ENCODE peak calls at places on chromosomes 4 and X, in four cellular contexts. V, A, I and H are unnamed samples.

GRCh38 chr4:119303587-119304305 is 18.2 kb downstream of the FABP2 start:
- DNase-seq in A (no peak), V (no peak), I (no peak), H (no peak)

GRCh38 chr4:42339935-42340406 is 57.3 kb upstream of the SHISA3 start:
- DNase-seq in V (no peak), I (no peak), A (no peak), H (no peak)

GRCh38 chr4:7055990-7056325 is 11.9 kb downstream of the GRPEL1 start:
- DNase-seq in V (no peak), A (no peak), I (no peak), H (no peak)

GRCh38 chrX:39492495-39493162 is 605.1 kb downstream of the BCOR start:
- DNase-seq in A (no peak), V (no peak), I (peak), H (no peak)

GRCh38 chrX:31126205-31126604 is 54.4 kb upstream of the FTHL17 start:
- DNase-seq in I (no peak), V (no peak), A (no peak), H (no peak)

GRCh38 chr4:152458801-152459302 is 77.0 kb downstream of the FBXW7 start:
- DNase-seq in A (no peak), I (peak), V (peak), H (no peak)

GRCh38 chr4:121765941-121766538 is 1.1 kb upstream of the SMIM43 start:
- DNase-seq in I (no peak), V (no peak), A (no peak), H (no peak)

GRCh38 chr4:165461176-165461835 is 82.5 kb downstream of the CPE start:
- DNase-seq in I (no peak), V (peak), A (no peak), H (no peak)

GRCh38 chr4:119506761-119507160 is 121.8 kb downstream of the PDE5A start:
- DNase-seq in A (no peak), V (no peak), I (no peak), H (no peak)

GRCh38 chrX:14529288-14529989 is at the start of gene GLRA2:
- DNase-seq in I (no peak), V (peak), A (peak), H (no peak)

GRCh38 chrX:86141786-86142185 is 6.5 kb upstream of the DACH2 start:
- DNase-seq in V (no peak), I (no peak), A (no peak), H (no peak)

GRCh38 chr4:119240128-119240527 is 27.6 kb downstream of the USP53 start:
- DNase-seq in V (no peak), I (no peak), A (no peak), H (no peak)

GRCh38 chrX:150036181-150036580 is 97.9 kb upstream of the EOLA2 start:
- DNase-seq in V (peak), I (no peak), A (no peak), H (no peak)

GRCh38 chrX:10608099-10608498 is 12.3 kb downstream of the MID1 start:
- DNase-seq in A (no peak), V (no peak), I (no peak), H (no peak)

GRCh38 chrX:10615931-10616780 is 4.2 kb downstream of the MID1 start:
- DNase-seq in I (no peak), V (no peak), A (peak), H (no peak)

GRCh38 chrX:10607233-10607632 is 13.2 kb downstream of the MID1 start:
- DNase-seq in I (no peak), V (no peak), A (no peak), H (no peak)

GRCh38 chrX:10611441-10612090 is 8.8 kb downstream of the MID1 start:
- DNase-seq in V (no peak), A (no peak), I (no peak), H (no peak)

GRCh38 chrX:10612215-10612614 is 8.2 kb downstream of the MID1 start:
- DNase-seq in I (no peak), V (no peak), A (no peak), H (no peak)
- TF ChIP-seq HDAC6 in I (no peak), V (no peak), A (no peak), H (no peak)

GRCh38 chr4:72110886-72111285 is 79.1 kb downstream of the NPFFR2 start:
- DNase-seq in I (no peak), V (no peak), A (no peak), H (no peak)

GRCh38 chr4:72111863-72112262 is 80.1 kb downstream of the NPFFR2 start:
- DNase-seq in I (no peak), A (no peak), V (no peak), H (no peak)

GRCh38 chr4:72109959-72110497 is 78.2 kb downstream of the NPFFR2 start:
- DNase-seq in I (no peak), V (no peak), A (no peak), H (no peak)

GRCh38 chr4:72109364-72109763 is 77.6 kb downstream of the NPFFR2 start:
- DNase-seq in V (no peak), I (no peak), A (no peak), H (no peak)

GRCh38 chr4:72112514-72113156 is 80.8 kb downstream of the NPFFR2 start:
- DNase-seq in V (peak), I (peak), A (peak), H (no peak)
- TF ChIP-seq HDAC6 in V (no peak), I (no peak), A (no peak), H (no peak)

GRCh38 chr4:153494562-153494961 is 28.4 kb downstream of the TMEM131L start:
- DNase-seq in V (no peak), A (no peak), I (no peak), H (peak)

GRCh38 chr4:153497988-153498967 is 32.1 kb downstream of the TMEM131L start:
- DNase-seq in V (no peak), A (no peak), I (peak), H (peak)

GRCh38 chr4:153495480-153496206 is 29.5 kb downstream of the TMEM131L start:
- DNase-seq in A (no peak), I (no peak), V (no peak), H (peak)

GRCh38 chr4:153499005-153499404 is 32.8 kb downstream of the TMEM131L start:
- DNase-seq in A (no peak), I (no peak), V (no peak), H (peak)

GRCh38 chr4:153497091-153497531 is 31.0 kb downstream of the TMEM131L start:
- DNase-seq in V (peak), A (peak), I (no peak), H (peak)
- TF ChIP-seq HDAC6 in V (no peak), A (no peak), I (no peak), H (no peak)

GRCh38 chr4:66569228-66569627 is 898.9 kb upstream of the EPHA5 start:
- DNase-seq in A (no peak), V (no peak), I (no peak), H (no peak)

GRCh38 chr4:66571145-66571544 is 900.9 kb upstream of the EPHA5 start:
- DNase-seq in I (no peak), V (no peak), A (no peak), H (no peak)

GRCh38 chr4:66574145-66574978 is 904.1 kb upstream of the EPHA5 start:
- DNase-seq in I (no peak), V (no peak), A (no peak), H (no peak)

GRCh38 chr4:66575024-66575696 is 904.9 kb upstream of the EPHA5 start:
- DNase-seq in I (no peak), V (peak), A (no peak), H (no peak)

DNA sequence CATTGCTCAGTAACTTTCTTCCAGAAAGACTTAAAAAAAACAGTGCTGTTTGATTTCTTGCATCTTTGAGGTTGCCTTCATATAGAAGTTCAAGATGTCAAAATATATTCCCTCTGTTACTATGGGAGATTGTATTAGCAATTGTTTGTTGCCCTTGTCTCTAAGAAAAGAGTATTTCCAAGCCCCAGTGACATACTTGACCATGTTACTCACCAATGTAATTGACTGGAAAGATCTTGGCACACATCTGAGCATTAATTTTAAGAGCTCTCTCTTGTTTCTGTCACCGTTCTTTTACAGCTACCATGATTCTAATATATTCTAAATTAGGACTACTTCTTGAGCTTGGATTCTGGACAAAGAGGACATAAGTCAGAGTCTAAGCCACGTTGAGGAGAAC is 902.7 kb upstream of the EPHA5 start:
- DNase-seq in I (no peak), A (no peak), V (no peak), H (no peak)
- TF ChIP-seq HDAC6 in I (no peak), A (no peak), V (no peak), H (no peak)

DNA sequence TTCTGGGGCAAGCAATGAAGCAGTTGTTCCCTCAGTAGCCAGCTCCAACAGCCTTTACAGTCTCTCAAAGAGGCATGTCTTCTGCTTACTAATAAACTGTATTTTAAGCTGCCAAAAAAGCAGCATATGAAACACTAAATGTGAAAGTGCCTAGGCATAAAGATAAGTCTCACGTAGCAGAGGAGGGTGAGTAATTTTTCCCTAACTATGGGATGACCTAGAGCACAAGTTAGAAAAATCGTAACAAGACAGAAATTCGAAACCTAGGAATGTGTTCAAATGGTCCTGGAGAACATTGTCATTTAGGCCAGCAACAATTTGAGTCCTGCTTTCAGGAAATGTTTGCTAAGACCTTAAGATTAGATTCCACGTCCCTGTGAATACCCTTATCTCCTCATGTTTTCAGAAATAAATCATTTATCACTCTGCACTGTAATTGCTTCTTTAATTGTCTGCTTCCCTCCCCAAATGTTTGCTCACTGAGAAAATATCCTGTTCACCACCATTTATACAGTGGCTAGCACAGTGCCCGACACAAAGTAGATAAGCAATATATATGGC is 222.2 kb downstream of the KCNIP4 start:
- DNase-seq in A (no peak), I (no peak), V (no peak), H (no peak)
- TF ChIP-seq HDAC6 in A (no peak), I (no peak), V (no peak), H (no peak)

DNA sequence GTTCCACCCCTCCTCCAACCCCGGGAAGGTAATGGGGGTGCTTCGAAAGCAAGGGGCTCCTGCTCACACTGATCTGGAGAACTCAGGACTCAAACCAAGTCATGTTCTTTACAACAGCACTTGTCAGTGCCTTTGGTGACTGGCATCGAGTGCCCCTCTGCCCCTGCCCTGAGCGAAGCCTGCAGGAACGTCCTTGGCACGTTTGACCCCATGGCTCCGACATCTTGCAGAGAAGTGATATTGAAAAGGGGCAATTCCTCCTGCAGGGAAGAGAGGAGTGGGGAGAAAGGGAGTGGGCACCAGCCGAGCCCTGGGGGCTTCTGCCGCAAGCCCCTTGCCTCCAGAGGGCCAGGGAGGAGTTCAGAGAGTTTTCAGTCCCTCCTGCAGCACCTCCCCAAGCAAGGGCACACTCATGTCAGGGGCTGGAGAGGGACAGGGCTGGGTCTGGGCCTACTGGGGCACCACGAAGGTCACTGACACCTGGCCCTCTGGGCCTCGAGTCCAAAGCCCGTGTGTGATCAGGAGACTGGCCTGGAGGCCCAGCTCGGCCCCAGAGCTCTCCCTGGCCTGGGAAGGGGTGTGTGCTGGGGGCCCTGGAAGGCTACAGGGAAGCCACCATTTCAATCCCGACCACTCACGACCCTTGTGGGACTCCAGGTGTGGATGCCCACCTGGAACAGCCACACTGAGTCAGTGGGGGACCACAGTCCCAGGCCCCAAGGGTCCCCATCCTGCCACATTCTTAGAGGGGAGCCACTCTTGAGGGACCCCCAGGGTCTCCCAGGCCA is 94.9 kb upstream of the NKX1-1 start:
- DNase-seq in A (no peak), I (no peak), V (no peak), H (no peak)
- TF ChIP-seq HDAC6 in A (no peak), I (no peak), V (no peak), H (no peak)

DNA sequence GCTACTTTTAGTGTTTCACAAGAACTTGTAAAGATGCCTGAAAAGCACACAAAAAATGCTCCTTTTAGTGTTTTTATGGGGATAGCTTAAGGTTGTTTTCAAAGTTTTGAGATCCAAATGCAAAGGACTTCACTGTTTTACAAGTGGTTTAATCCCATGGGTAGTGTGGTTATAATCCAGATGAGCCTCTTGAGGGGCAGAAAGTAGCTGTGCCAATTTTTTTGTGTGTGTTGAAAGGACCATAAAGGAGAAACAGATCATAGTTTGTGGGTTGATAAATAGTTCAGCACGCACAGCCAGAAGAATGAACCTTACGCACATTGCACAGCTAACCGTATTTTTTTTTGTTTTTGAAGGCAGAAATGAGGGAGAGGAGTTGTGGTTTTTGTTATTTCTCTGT is 126.9 kb upstream of the GIMD1 start:
- DNase-seq in A (no peak), V (no peak), I (no peak), H (no peak)
- TF ChIP-seq HDAC6 in A (no peak), V (no peak), I (no peak), H (no peak)

GRCh38 chr4:142334931-142335330 is 511.2 kb downstream of the INPP4B start:
- DNase-seq in A (no peak), V (no peak), I (no peak), H (no peak)

GRCh38 chr4:142331646-142332045 is 514.5 kb downstream of the INPP4B start:
- DNase-seq in V (no peak), A (no peak), I (no peak), H (no peak)

GRCh38 chr4:142329304-142329703 is 516.8 kb downstream of the INPP4B start:
- DNase-seq in I (no peak), V (no peak), A (no peak), H (no peak)

GRCh38 chr4:142326181-142326580 is 519.9 kb downstream of the INPP4B start:
- DNase-seq in V (no peak), I (no peak), A (no peak), H (no peak)

GRCh38 chr4:142331132-142331531 is 515.0 kb downstream of the INPP4B start:
- DNase-seq in I (no peak), A (no peak), V (no peak), H (no peak)
- TF ChIP-seq HDAC6 in I (no peak), A (no peak), V (no peak), H (no peak)

DNA sequence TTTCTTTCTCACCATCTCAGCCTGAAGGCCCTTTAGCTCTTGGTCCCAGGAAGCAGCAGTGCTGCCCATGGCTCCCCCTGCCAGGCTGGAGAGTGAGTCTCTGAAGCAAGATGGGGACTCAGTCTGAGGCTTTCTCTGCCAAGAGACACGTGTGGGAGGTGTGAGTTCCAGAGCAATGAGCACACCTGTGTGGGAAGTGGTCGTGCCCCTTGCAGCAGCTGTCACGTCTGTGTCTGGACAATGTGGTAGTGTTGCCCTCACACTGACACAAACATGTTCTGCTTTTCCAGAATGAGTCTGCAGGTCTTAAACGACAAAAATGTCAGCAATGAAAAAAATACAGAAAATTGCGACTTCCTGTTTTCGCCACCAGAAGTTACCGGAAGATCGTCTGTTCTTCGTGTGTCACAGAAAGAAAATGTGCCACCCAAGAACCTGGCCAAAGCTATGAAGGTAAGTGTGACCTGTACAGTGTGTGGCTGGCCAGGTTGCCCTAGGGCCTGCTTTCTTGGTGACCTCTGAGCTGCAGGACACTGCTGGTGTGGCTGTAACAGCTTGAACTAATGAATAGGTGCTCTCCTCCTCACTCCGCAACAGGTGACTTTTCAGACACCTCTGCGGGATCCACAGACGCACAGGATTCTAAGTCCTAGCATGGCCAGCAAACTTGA is 1.9 kb downstream of the TACC3 start:
- DNase-seq in A (no peak), V (no peak), I (no peak), H (no peak)
- TF ChIP-seq HDAC6 in A (no peak), V (no peak), I (no peak), H (no peak)

GRCh38 chr4:82710202-82710929 is 88.2 kb downstream of the SCD5 start:
- DNase-seq in I (no peak), V (peak), A (no peak), H (no peak)

GRCh38 chr4:82708982-82709381 is 89.6 kb downstream of the SCD5 start:
- DNase-seq in A (no peak), V (no peak), I (no peak), H (no peak)

GRCh38 chr4:82713856-82714255 is 84.7 kb downstream of the SCD5 start:
- DNase-seq in V (no peak), A (no peak), I (no peak), H (no peak)

GRCh38 chr4:82715731-82716617 is 82.6 kb downstream of the SCD5 start:
- DNase-seq in V (peak), I (no peak), A (no peak), H (no peak)

GRCh38 chr4:82711158-82711785 is 87.3 kb downstream of the SCD5 start:
- DNase-seq in I (no peak), A (no peak), V (no peak), H (no peak)
- TF ChIP-seq HDAC6 in I (no peak), A (no peak), V (no peak), H (no peak)